ENCODE peak calls at places on chromosomes 4 and X, in six cellular contexts. G is T follicular helper cell; V is hypothalamus; L is activated CD8-positive, alpha-beta memory T cell treated with anti-CD3 and anti-CD28 coated beads for 4 hours; N is Right ventricle myocardium superior; F is NCI-H2171. P is an unnamed sample.

GRCh38 chrX:112888916-112889315 is 48.3 kb upstream of the AMOT start:
- DNase-seq in N (no peak), L (no peak), F (no peak), V (no peak), G (no peak), P (no peak)

GRCh38 chr4:139761461-139761860 is 95.8 kb downstream of the MGST2 start:
- DNase-seq in N (no peak), V (no peak), G (no peak), L (no peak), F (peak; percentile 11), P (no peak)

GRCh38 chr4:100450449-100450848 is 67.4 kb downstream of the EMCN start:
- DNase-seq in L (no peak), G (no peak), N (no peak), F (no peak), V (no peak), P (no peak)

GRCh38 chr4:181479145-181479544 is 764.1 kb upstream of the TENM3 start:
- DNase-seq in F (no peak), L (no peak), N (no peak), G (no peak), V (no peak), P (no peak)

GRCh38 chr4:52110171-52110570 is 59.1 kb downstream of the SPATA18 start:
- DNase-seq in N (no peak), G (no peak), V (no peak), F (peak; percentile 40), L (no peak), P (no peak)

GRCh38 chr4:19494958-19495357 is 756.7 kb upstream of the SLIT2 start:
- DNase-seq in L (no peak), N (no peak), G (no peak), V (no peak), F (no peak), P (no peak)

GRCh38 chr4:94678896-94679295 is 78.9 kb upstream of the BMPR1B start:
- DNase-seq in L (no peak), G (no peak), N (no peak), F (no peak), V (no peak), P (no peak)

GRCh38 chr4:173005912-173006633 is 162.5 kb upstream of the GALNT7 start:
- DNase-seq in V (no peak), L (no peak), F (no peak), G (no peak), N (no peak), P (no peak)

GRCh38 chr4:99815597-99816011 is 1.0 kb upstream of the DAPP1 start:
- DNase-seq in L (no peak), N (no peak), F (no peak), V (no peak), G (no peak), P (no peak)

GRCh38 chr4:156865391-156865790 is 106.2 kb downstream of the PDGFC start:
- DNase-seq in V (no peak), F (no peak), G (no peak), N (no peak), L (no peak), P (no peak)

GRCh38 chrX:54633641-54634040 is 103.6 kb downstream of the GNL3L start:
- DNase-seq in G (no peak), L (no peak), N (no peak), V (no peak), F (no peak), P (no peak)

GRCh38 chr4:128470492-128471053 is 183.0 kb upstream of the PGRMC2 start:
- DNase-seq in F (no peak), G (no peak), L (no peak), V (no peak), N (no peak), P (no peak)

GRCh38 chr4:48090621-48091020 is 43.4 kb downstream of the TXK start:
- DNase-seq in F (no peak), V (no peak), G (no peak), L (no peak), N (no peak), P (no peak)

GRCh38 chr4:43089730-43090129 is 197.2 kb downstream of the GRXCR1 start:
- DNase-seq in V (no peak), N (no peak), G (no peak), F (no peak), L (no peak), P (no peak)

GRCh38 chrX:11406109-11406755 is 113.0 kb downstream of the AMELX start:
- DNase-seq in N (no peak), G (no peak), L (no peak), F (no peak), V (no peak), P (no peak)

GRCh38 chrX:77293331-77293995 is 153.7 kb upstream of the FGF16 start:
- DNase-seq in G (no peak), L (no peak), V (no peak), F (no peak), N (no peak), P (no peak)

GRCh38 chr4:114237997-114238396 is 258.6 kb upstream of the ARSJ start:
- DNase-seq in V (no peak), N (no peak), G (no peak), L (no peak), F (no peak), P (no peak)

GRCh38 chrX:34332336-34332735 is 200.2 kb upstream of the FAM47A start:
- DNase-seq in L (no peak), F (no peak), V (no peak), G (no peak), N (no peak), P (no peak)

GRCh38 chrX:129963729-129964128 is 18.7 kb upstream of the BCORL1 start:
- DNase-seq in F (no peak), L (no peak), V (no peak), N (no peak), G (no peak), P (no peak)

P was measured in dorsolateral prefrontal cortex.